ENCODE peak calls at places on chromosomes 6 and 20, in ten cellular contexts. I is NCI-H1105; P is skeletal muscle cell; O is HEK293T; V is choroid plexus epithelial cell; E is hypothalamus; C is activated naive CD4-positive, alpha-beta T cell treated with Interleukin-2 at 50 U/mL for 16 hours; D is stimulated activated naive CD8-positive, alpha-beta T cell treated with anti-CD3 and anti-CD28 coated beads, Interleukin-15, Interleukin-2, amounts not matched to agents 100 U/mL and 50 U/mL, for 24 hours; L is NCI-H526; T is stimulated activated naive B cell treated with anti-CD40 and anti-IgM and Interleukin-4, amounts not matched to agents 10 μg/mL and 1 μg/mL and 100 μg/mL, for 72 hours. W is an unnamed sample.

GRCh38 chr6:81589465-81590313 is 162.8 kb downstream of the TENT5A start:
- DNase-seq in I (no peak), P (no peak), O (no peak), V (peak), E (no peak), C (no peak), D (no peak), L (no peak), T (no peak), W (no peak)

GRCh38 chr6:104855507-104855906 is 4.2 kb downstream of the HACE1 start:
- DNase-seq in I (no peak), P (peak), O (no peak), V (peak), E (no peak), C (no peak), D (no peak), L (no peak), T (no peak), W (peak)

GRCh38 chr20:12956303-12956702 is 52.5 kb upstream of the SPTLC3 start:
- DNase-seq in I (no peak), P (no peak), O (no peak), V (no peak), E (no peak), C (no peak), D (no peak), L (no peak), T (no peak), W (no peak)

GRCh38 chr6:78835817-78836216 is 31.5 kb upstream of the IRAK1BP1 start:
- DNase-seq in I (no peak), P (no peak), O (no peak), V (peak), E (no peak), C (no peak), D (no peak), L (no peak), T (no peak), W (peak)

GRCh38 chr6:149566372-149567193 is at the start of gene GINM1:
- DNase-seq in I (peak), P (no peak), O (peak), V (peak), E (peak), C (peak), D (peak), L (peak), T (peak), W (peak)

GRCh38 chr6:43921548-43922422 is 151.8 kb downstream of the VEGFA start:
- DNase-seq in I (no peak), P (no peak), O (no peak), V (no peak), E (no peak), C (no peak), D (no peak), L (no peak), T (no peak), W (no peak)

GRCh38 chr6:44161997-44162338 is 3.3 kb downstream of the CAPN11 start:
- DNase-seq in I (no peak), P (no peak), O (no peak), V (peak), E (no peak), C (no peak), D (no peak), L (no peak), T (peak), W (peak)

GRCh38 chr6:141482773-141483172 is 650.0 kb upstream of the GJE1 start:
- DNase-seq in I (no peak), P (no peak), O (no peak), V (peak), E (no peak), C (no peak), D (no peak), L (no peak), T (no peak), W (no peak)

GRCh38 chr6:84280639-84281038 is 53.2 kb upstream of the CEP162 start:
- DNase-seq in I (no peak), P (no peak), O (no peak), V (no peak), E (no peak), C (no peak), D (no peak), L (no peak), T (no peak), W (no peak)

GRCh38 chr20:63702036-63702665 is 5.6 kb downstream of the ARFRP1 start:
- DNase-seq in I (no peak), P (no peak), O (peak), V (no peak), E (no peak), C (no peak), D (no peak), L (no peak), T (no peak), W (no peak)

GRCh38 chr20:34316191-34316814 is 13.1 kb upstream of the AHCY start:
- DNase-seq in I (no peak), P (no peak), O (no peak), V (peak), E (no peak), C (no peak), D (no peak), L (no peak), T (no peak), W (peak)

GRCh38 chr6:7424967-7425807 is 35.6 kb downstream of the RIOK1 start:
- DNase-seq in I (no peak), P (no peak), O (peak), V (peak), E (no peak), C (no peak), D (no peak), L (no peak), T (no peak), W (peak)

GRCh38 chr6:6820688-6821238 is 232.2 kb downstream of the LY86 start:
- DNase-seq in I (peak), P (no peak), O (no peak), V (no peak), E (no peak), C (no peak), D (no peak), L (no peak), T (no peak), W (peak)

GRCh38 chr20:1870792-1871550 is 24.2 kb upstream of the SIRPA start:
- DNase-seq in I (no peak), P (no peak), O (no peak), V (no peak), E (no peak), C (no peak), D (no peak), L (no peak), T (peak), W (no peak)

GRCh38 chr6:111992851-111993250 is 61.1 kb upstream of the CCN6 start:
- DNase-seq in I (no peak), P (no peak), O (no peak), V (peak), E (no peak), C (peak), D (peak), L (no peak), T (no peak), W (peak)

GRCh38 chr6:143236151-143236788 is 175.6 kb downstream of the AIG1 start:
- DNase-seq in I (no peak), P (peak), O (no peak), V (peak), E (no peak), C (no peak), D (no peak), L (peak), T (no peak), W (no peak)

GRCh38 chr6:37923514-37923913 is 104.0 kb downstream of the ZFAND3 start:
- DNase-seq in I (no peak), P (no peak), O (no peak), V (no peak), E (no peak), C (no peak), D (no peak), L (no peak), T (no peak), W (no peak)

GRCh38 chr6:41723178-41723935 is 12.1 kb downstream of the TFEB start:
- DNase-seq in I (no peak), P (peak), O (no peak), V (peak), E (no peak), C (no peak), D (peak), L (no peak), T (peak), W (peak)

GRCh38 chr6:73062121-73062520 is 163.2 kb downstream of the KHDC1L start:
- DNase-seq in I (no peak), P (no peak), O (no peak), V (no peak), E (no peak), C (no peak), D (no peak), L (peak), T (no peak), W (no peak)

GRCh38 chr6:81793811-81794210 is 41.3 kb upstream of the TENT5A start:
- DNase-seq in I (no peak), P (peak), O (no peak), V (peak), E (no peak), C (no peak), D (no peak), L (no peak), T (no peak), W (peak)

GRCh38 chr6:27809939-27810767 is 102.0 kb downstream of the OR2B2 start:
- DNase-seq in I (peak), P (peak), O (peak), V (peak), E (no peak), C (peak), D (peak), L (peak), T (peak), W (peak)

GRCh38 chr6:12884983-12885382 is 168.4 kb downstream of the PHACTR1 start:
- DNase-seq in I (no peak), P (no peak), O (no peak), V (no peak), E (no peak), C (no peak), D (no peak), L (no peak), T (no peak), W (no peak)

GRCh38 chr6:25263602-25264001 is 15.6 kb upstream of the CARMIL1 start:
- DNase-seq in I (no peak), P (peak), O (no peak), V (peak), E (no peak), C (no peak), D (no peak), L (no peak), T (no peak), W (peak)

GRCh38 chr20:38499366-38499765 is 26.7 kb downstream of the RALGAPB start:
- DNase-seq in I (no peak), P (no peak), O (no peak), V (no peak), E (no peak), C (no peak), D (no peak), L (no peak), T (no peak), W (peak)

W was measured in kidney tubule cell.